ENCODE peak calls at places on chromosome 10, in four cellular contexts. B is RWPE2, H is A549, P is ovary. E is an unnamed sample.

GRCh38 chr10:49781247-49781646 is 19.1 kb upstream of the OGDHL start:
- DNase-seq in B (no peak), H (no peak), P (no peak), E (no peak)

GRCh38 chr10:29098423-29098822 is 190.4 kb upstream of the LYZL1 start:
- DNase-seq in B (no peak), H (no peak), P (no peak), E (no peak)

GRCh38 chr10:110625951-110626855 is 17.9 kb upstream of the RBM20 start:
- DNase-seq in B (no peak), H (no peak), P (no peak), E (no peak)

GRCh38 chr10:125441151-125441550 is 241.8 kb downstream of the TEX36 start:
- DNase-seq in B (no peak), H (no peak), P (no peak), E (no peak)

GRCh38 chr10:75660833-75661232 is 229.4 kb downstream of the LRMDA start:
- DNase-seq in B (no peak), H (no peak), P (peak), E (no peak)

GRCh38 chr10:483266-483665 is 206.2 kb downstream of the DIP2C start:
- DNase-seq in B (no peak), H (no peak), P (no peak), E (no peak)

GRCh38 chr10:93313798-93314197 is 168.3 kb downstream of the MYOF start:
- DNase-seq in B (no peak), H (no peak), P (no peak), E (no peak)

GRCh38 chr10:7301039-7301768 is 109.6 kb downstream of the SFMBT2 start:
- DNase-seq in B (no peak), H (peak), P (no peak), E (peak)

GRCh38 chr10:52106895-52107294 is 207.2 kb upstream of the DKK1 start:
- DNase-seq in B (no peak), H (no peak), P (no peak), E (no peak)

GRCh38 chr10:132588301-132589013 is 50.9 kb downstream of the INPP5A start:
- DNase-seq in B (no peak), H (no peak), P (no peak), E (no peak)

GRCh38 chr10:133162178-133162909 is 2.3 kb downstream of the KNDC1 start:
- DNase-seq in B (no peak), H (no peak), P (no peak), E (no peak)

GRCh38 chr10:93680414-93681047 is 21.9 kb downstream of the FRA10AC1 start:
- DNase-seq in B (no peak), H (peak), P (no peak), E (no peak)

GRCh38 chr10:4270116-4270515 is 485.1 kb upstream of the KLF6 start:
- DNase-seq in B (no peak), H (peak), P (no peak), E (no peak)

GRCh38 chr10:36256905-36257304 is 614.8 kb upstream of the FZD8 start:
- DNase-seq in B (no peak), H (no peak), P (no peak), E (no peak)

GRCh38 chr10:71272122-71272771 is 46.8 kb upstream of the SLC29A3 start:
- DNase-seq in B (no peak), H (no peak), P (no peak), E (no peak)

GRCh38 chr10:93991596-93992284 is 2.0 kb upstream of the PLCE1 start:
- DNase-seq in B (no peak), H (peak), P (peak), E (no peak)

GRCh38 chr10:70662362-70663220 is 9.7 kb upstream of the ADAMTS14 start:
- DNase-seq in B (peak), H (no peak), P (no peak), E (no peak)

GRCh38 chr10:89147256-89147655 is 59.9 kb downstream of the CH25H start:
- DNase-seq in B (no peak), H (no peak), P (no peak), E (no peak)

GRCh38 chr10:32961892-32962369 is 3.9 kb upstream of the ITGB1 start:
- DNase-seq in B (no peak), H (peak), P (no peak), E (no peak)

GRCh38 chr10:69807122-69807521 is 5.4 kb downstream of the COL13A1 start:
- DNase-seq in B (no peak), H (peak), P (no peak), E (no peak)

GRCh38 chr10:91552706-91553105 is 80.2 kb downstream of the PPP1R3C start:
- DNase-seq in B (no peak), H (peak), P (peak), E (no peak)

GRCh38 chr10:66928000-66928770 is 2.3 kb downstream of the LRRTM3 start:
- DNase-seq in B (no peak), H (no peak), P (no peak), E (peak)

GRCh38 chr10:74982634-74982982 is 128.8 kb upstream of the SAMD8 start:
- DNase-seq in B (no peak), H (no peak), P (no peak), E (no peak)

GRCh38 chr10:133422821-133423771 is 1.3 kb downstream of the SPRN start:
- DNase-seq in B (no peak), H (no peak), P (no peak), E (no peak)

GRCh38 chr10:46171661-46172060 is 115.1 kb upstream of the ANTXRL start:
- DNase-seq in B (no peak), H (no peak), P (no peak), E (no peak)

GRCh38 chr10:120077707-120078492 is 185.4 kb downstream of the SEC23IP start:
- DNase-seq in B (no peak), H (no peak), P (no peak), E (no peak)

GRCh38 chr10:969473-970150 is 18.6 kb upstream of the GTPBP4 start:
- DNase-seq in B (no peak), H (no peak), P (no peak), E (no peak)

GRCh38 chr10:72019085-72019876 is 55.1 kb downstream of the CHST3 start:
- DNase-seq in B (no peak), H (no peak), P (no peak), E (no peak)

GRCh38 chr10:17882557-17882956 is 69.2 kb upstream of the SLC39A12 start:
- DNase-seq in B (no peak), H (no peak), P (no peak), E (no peak)

GRCh38 chr10:91051834-91052233 is 130.9 kb upstream of the ANKRD1 start:
- DNase-seq in B (no peak), H (no peak), P (peak), E (no peak)

GRCh38 chr10:109996225-109996624 is 11.6 kb upstream of the ADD3 start:
- DNase-seq in B (no peak), H (no peak), P (no peak), E (no peak)

GRCh38 chr10:71835671-71836593 is 15.1 kb downstream of the PSAP start:
- DNase-seq in B (no peak), H (no peak), P (peak), E (peak)

GRCh38 chr10:35306852-35307251 is 29.5 kb upstream of the CCNY start:
- DNase-seq in B (peak), H (peak), P (no peak), E (no peak)

GRCh38 chr10:79434223-79434687 is 11.2 kb downstream of the ZCCHC24 start:
- DNase-seq in B (no peak), H (no peak), P (peak), E (no peak)

GRCh38 chr10:122163182-122164027 is 107.7 kb upstream of the BTBD16 start:
- DNase-seq in B (no peak), H (no peak), P (no peak), E (peak)

GRCh38 chr10:7408494-7409044 is 2.3 kb downstream of the SFMBT2 start:
- DNase-seq in B (peak), H (peak), P (peak), E (peak)

GRCh38 chr10:47034511-47035051 is 123.4 kb downstream of the PTPN20 start:
- DNase-seq in B (no peak), H (no peak), P (no peak), E (no peak)

GRCh38 chr10:75611081-75611971 is 179.9 kb downstream of the LRMDA start:
- DNase-seq in B (no peak), H (no peak), P (no peak), E (no peak)

DNA sequence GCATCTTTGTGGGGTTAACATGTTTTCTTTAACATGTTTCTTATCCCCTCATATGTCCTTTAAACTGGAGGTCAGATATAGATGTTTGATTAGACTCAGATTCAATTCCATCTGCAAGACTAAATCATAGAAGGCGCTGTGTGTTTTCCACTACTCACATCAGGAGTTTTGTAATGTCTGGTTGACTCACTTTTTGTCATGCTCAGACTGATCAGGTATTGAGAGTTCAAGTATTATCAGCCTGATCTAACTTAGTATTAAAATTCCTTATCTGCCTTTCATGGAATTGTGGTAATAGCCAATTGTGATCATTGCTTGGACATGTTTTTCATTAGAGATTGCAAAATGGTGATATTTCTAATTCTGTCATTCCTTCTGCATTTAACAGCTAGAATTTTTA is 30.2 kb downstream of the ENTPD7 start:
- DNase-seq in B (no peak), H (no peak), P (no peak), E (no peak)
- TF ChIP-seq CTCF in B (no peak), H (no peak), P (no peak), E (no peak)

DNA sequence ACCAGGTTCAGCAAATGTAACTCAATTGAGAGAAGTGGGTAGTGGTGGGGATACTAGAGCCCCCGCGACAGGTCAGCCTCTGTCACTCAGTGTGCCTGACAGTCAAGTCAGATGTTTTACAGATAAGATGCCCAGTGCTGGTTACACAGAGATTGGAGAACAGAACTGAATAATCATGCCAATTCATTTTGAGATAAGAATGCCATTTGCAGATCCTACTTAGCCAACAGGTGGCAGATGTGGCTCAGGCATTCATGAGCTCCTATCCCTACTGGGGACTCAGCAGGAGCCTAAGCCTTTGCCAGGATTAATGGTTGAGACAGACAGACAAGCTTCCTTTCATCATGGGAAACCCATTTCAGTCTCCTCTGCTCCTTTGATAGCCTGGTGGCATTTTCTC is 137.8 kb downstream of the MAPK8 start:
- DNase-seq in B (no peak), H (peak), P (no peak), E (no peak)
- TF ChIP-seq CTCF in B (peak), H (peak), P (no peak), E (no peak)

GRCh38 chr10:103053659-103054581 is 135.8 kb downstream of the CNNM2 start:
- DNase-seq in B (no peak), H (peak), P (peak), E (peak)
- TF ChIP-seq CTCF in B (peak), H (peak), P (peak), E (no peak)

DNA sequence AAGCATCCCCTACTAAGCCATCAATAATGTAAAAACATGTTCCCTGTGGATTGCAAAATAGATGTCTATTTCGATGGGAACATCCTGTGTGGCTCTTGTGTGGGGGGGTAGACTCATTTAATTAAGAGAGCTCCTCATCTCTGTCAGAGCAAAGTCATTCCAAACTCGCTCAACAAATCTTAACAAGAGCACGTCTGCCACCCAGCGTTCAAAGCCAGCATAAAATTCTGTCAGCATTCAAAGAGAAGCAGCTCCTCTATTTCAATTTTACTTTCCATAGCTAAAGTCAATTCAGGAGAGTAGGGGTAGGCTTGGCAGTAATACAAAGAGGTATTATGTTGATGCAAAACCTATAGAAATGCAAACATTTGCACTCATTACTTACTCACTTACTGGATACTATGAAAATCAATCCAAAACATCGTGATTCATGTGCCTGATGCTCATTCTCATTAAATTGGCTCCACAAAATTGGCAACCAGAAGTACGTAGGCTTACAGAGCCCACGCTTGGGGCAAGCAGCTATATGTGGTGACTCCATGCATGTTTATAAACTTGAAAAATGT is 114.9 kb downstream of the IPMK start:
- DNase-seq in B (no peak), H (peak), P (no peak), E (peak)
- TF ChIP-seq CTCF in B (peak), H (peak), P (peak), E (peak)

GRCh38 chr10:126456632-126457031 is 68.4 kb upstream of the ADAM12 start:
- DNase-seq in B (no peak), H (no peak), P (no peak), E (no peak)

GRCh38 chr10:126458453-126458852 is 70.2 kb upstream of the ADAM12 start:
- DNase-seq in B (no peak), H (peak), P (no peak), E (no peak)

GRCh38 chr10:126461289-126461688 is 73.0 kb upstream of the ADAM12 start:
- DNase-seq in B (no peak), H (no peak), P (no peak), E (no peak)

GRCh38 chr10:126459878-126460481 is 71.7 kb upstream of the ADAM12 start:
- DNase-seq in B (no peak), H (peak), P (no peak), E (no peak)

GRCh38 chr10:126459032-126459831 is 71.0 kb upstream of the ADAM12 start:
- DNase-seq in B (no peak), H (peak), P (no peak), E (no peak)
- TF ChIP-seq CTCF in B (no peak), H (peak), P (no peak), E (no peak)

GRCh38 chr10:48509974-48510692 is 94.7 kb downstream of the ARHGAP22 start:
- DNase-seq in B (no peak), H (peak), P (no peak), E (no peak)
- TF ChIP-seq CTCF in B (peak), H (peak), P (no peak), E (no peak)

DNA sequence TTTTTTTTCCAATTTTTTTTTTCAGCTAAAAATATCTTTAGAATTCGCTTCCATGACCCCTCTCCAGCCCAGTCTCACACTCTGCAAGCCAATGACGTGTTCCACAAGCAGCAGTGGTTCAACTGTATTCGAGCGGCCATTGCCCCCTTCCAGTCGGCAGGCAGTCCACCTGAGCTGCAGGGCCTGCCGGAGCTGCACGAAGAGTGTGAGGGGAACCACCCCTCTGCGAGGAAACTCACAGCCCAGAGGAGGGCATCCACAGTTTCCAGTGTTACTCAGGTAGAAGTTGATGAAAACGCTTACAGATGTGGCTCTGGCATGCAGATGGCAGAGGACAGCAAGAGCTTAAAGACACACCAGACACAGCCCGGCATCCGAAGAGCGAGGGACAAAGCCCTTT is 42.8 kb downstream of the CALML5 start:
- DNase-seq in B (no peak), H (no peak), P (no peak), E (no peak)
- TF ChIP-seq CTCF in B (no peak), H (no peak), P (no peak), E (no peak)

GRCh38 chr10:13905281-13905680 is 318.5 kb downstream of the PRPF18 start:
- DNase-seq in B (no peak), H (no peak), P (no peak), E (no peak)
- TF ChIP-seq CTCF in B (no peak), H (no peak), P (no peak), E (no peak)

GRCh38 chr10:26454891-26455290 is 16.8 kb downstream of the APBB1IP start:
- DNase-seq in B (no peak), H (no peak), P (no peak), E (no peak)
- TF ChIP-seq CTCF in B (no peak), H (no peak), P (no peak), E (no peak)

GRCh38 chr10:115171392-115171960 is 78.3 kb downstream of the ATRNL1 start:
- DNase-seq in B (no peak), H (no peak), P (no peak), E (no peak)
- TF ChIP-seq CTCF in B (peak), H (peak), P (no peak), E (peak)